ENCODE peak calls at places on chromosomes 1 and 21, in eight cellular contexts. One of them, this sample, is unnamed.

GRCh38 chr1:116321766-116322175 is 51.3 kb upstream of the ATP1A1 start:
- DNase-seq in stimulated activated CD4-positive, alpha-beta T cell treated with anti-CD3 and anti-CD28 coated beads, Interleukin-2, amount 100 ng/mL, for 48 hours: no peak
- DNase-seq in fibroblast of mammary gland: no peak
- DNase-seq in psoas muscle: no peak
- DNase-seq in T47D: no peak
- DNase-seq in pulmonary artery endothelial cell: no peak
- DNase-seq in activated T-helper 1 cell treated with anti-CD3 and anti-CD28 coated beads, Interleukin-2, amount 50 U/mL, for 16 hours: no peak
- DNase-seq in nephron progenitor cell: no peak
- DNase-seq in this sample: no peak

GRCh38 chr1:211135342-211135950 is 1.5 kb upstream of the KCNH1 start:
- DNase-seq in stimulated activated CD4-positive, alpha-beta T cell treated with anti-CD3 and anti-CD28 coated beads, Interleukin-2, amount 100 ng/mL, for 48 hours: no peak
- DNase-seq in fibroblast of mammary gland: peak; percentile 67
- DNase-seq in psoas muscle: no peak
- DNase-seq in T47D: peak; percentile 80
- DNase-seq in pulmonary artery endothelial cell: no peak
- DNase-seq in activated T-helper 1 cell treated with anti-CD3 and anti-CD28 coated beads, Interleukin-2, amount 50 U/mL, for 16 hours: no peak
- DNase-seq in nephron progenitor cell: no peak
- DNase-seq in this sample: no peak

GRCh38 chr1:68269637-68270430 is 37.5 kb upstream of the WLS start:
- DNase-seq in stimulated activated CD4-positive, alpha-beta T cell treated with anti-CD3 and anti-CD28 coated beads, Interleukin-2, amount 100 ng/mL, for 48 hours: no peak
- DNase-seq in fibroblast of mammary gland: peak; percentile 32
- DNase-seq in psoas muscle: no peak
- DNase-seq in T47D: no peak
- DNase-seq in pulmonary artery endothelial cell: no peak
- DNase-seq in activated T-helper 1 cell treated with anti-CD3 and anti-CD28 coated beads, Interleukin-2, amount 50 U/mL, for 16 hours: no peak
- DNase-seq in nephron progenitor cell: no peak
- DNase-seq in this sample: no peak

GRCh38 chr21:45059121-45059520 is 15.3 kb upstream of the ADARB1 start:
- DNase-seq in stimulated activated CD4-positive, alpha-beta T cell treated with anti-CD3 and anti-CD28 coated beads, Interleukin-2, amount 100 ng/mL, for 48 hours: no peak
- DNase-seq in fibroblast of mammary gland: no peak
- DNase-seq in psoas muscle: no peak
- DNase-seq in T47D: no peak
- DNase-seq in pulmonary artery endothelial cell: no peak
- DNase-seq in activated T-helper 1 cell treated with anti-CD3 and anti-CD28 coated beads, Interleukin-2, amount 50 U/mL, for 16 hours: no peak
- DNase-seq in nephron progenitor cell: no peak
- DNase-seq in this sample: no peak

GRCh38 chr1:21290546-21290944 is 282 bp upstream of the ECE1 start:
- DNase-seq in stimulated activated CD4-positive, alpha-beta T cell treated with anti-CD3 and anti-CD28 coated beads, Interleukin-2, amount 100 ng/mL, for 48 hours: no peak
- DNase-seq in fibroblast of mammary gland: no peak
- DNase-seq in psoas muscle: no peak
- DNase-seq in T47D: no peak
- DNase-seq in pulmonary artery endothelial cell: no peak
- DNase-seq in activated T-helper 1 cell treated with anti-CD3 and anti-CD28 coated beads, Interleukin-2, amount 50 U/mL, for 16 hours: no peak
- DNase-seq in nephron progenitor cell: no peak
- DNase-seq in this sample: no peak

GRCh38 chr1:37147906-37148305 is 113.6 kb upstream of the GRIK3 start:
- DNase-seq in stimulated activated CD4-positive, alpha-beta T cell treated with anti-CD3 and anti-CD28 coated beads, Interleukin-2, amount 100 ng/mL, for 48 hours: no peak
- DNase-seq in fibroblast of mammary gland: no peak
- DNase-seq in psoas muscle: no peak
- DNase-seq in T47D: no peak
- DNase-seq in pulmonary artery endothelial cell: no peak
- DNase-seq in activated T-helper 1 cell treated with anti-CD3 and anti-CD28 coated beads, Interleukin-2, amount 50 U/mL, for 16 hours: no peak
- DNase-seq in nephron progenitor cell: no peak
- DNase-seq in this sample: no peak

GRCh38 chr1:9376886-9377333 is 84.2 kb downstream of the SPSB1 start:
- DNase-seq in stimulated activated CD4-positive, alpha-beta T cell treated with anti-CD3 and anti-CD28 coated beads, Interleukin-2, amount 100 ng/mL, for 48 hours: no peak
- DNase-seq in fibroblast of mammary gland: peak; percentile 80
- DNase-seq in psoas muscle: peak; percentile 78
- DNase-seq in T47D: no peak
- DNase-seq in pulmonary artery endothelial cell: no peak
- DNase-seq in activated T-helper 1 cell treated with anti-CD3 and anti-CD28 coated beads, Interleukin-2, amount 50 U/mL, for 16 hours: no peak
- DNase-seq in nephron progenitor cell: no peak
- DNase-seq in this sample: no peak

GRCh38 chr1:95068956-95069710 is 3.6 kb downstream of the ALG14 start:
- DNase-seq in stimulated activated CD4-positive, alpha-beta T cell treated with anti-CD3 and anti-CD28 coated beads, Interleukin-2, amount 100 ng/mL, for 48 hours: no peak
- DNase-seq in fibroblast of mammary gland: no peak
- DNase-seq in psoas muscle: no peak
- DNase-seq in T47D: no peak
- DNase-seq in pulmonary artery endothelial cell: no peak
- DNase-seq in activated T-helper 1 cell treated with anti-CD3 and anti-CD28 coated beads, Interleukin-2, amount 50 U/mL, for 16 hours: no peak
- DNase-seq in nephron progenitor cell: no peak
- DNase-seq in this sample: no peak

GRCh38 chr21:15210235-15210678 is 145.5 kb upstream of the NRIP1 start:
- DNase-seq in stimulated activated CD4-positive, alpha-beta T cell treated with anti-CD3 and anti-CD28 coated beads, Interleukin-2, amount 100 ng/mL, for 48 hours: no peak
- DNase-seq in fibroblast of mammary gland: peak; percentile 89
- DNase-seq in psoas muscle: peak; percentile 67
- DNase-seq in T47D: peak; percentile 98
- DNase-seq in pulmonary artery endothelial cell: no peak
- DNase-seq in activated T-helper 1 cell treated with anti-CD3 and anti-CD28 coated beads, Interleukin-2, amount 50 U/mL, for 16 hours: no peak
- DNase-seq in nephron progenitor cell: no peak
- DNase-seq in this sample: no peak

GRCh38 chr1:220767312-220768126 is 19.2 kb upstream of the MTARC1 start:
- DNase-seq in stimulated activated CD4-positive, alpha-beta T cell treated with anti-CD3 and anti-CD28 coated beads, Interleukin-2, amount 100 ng/mL, for 48 hours: no peak
- DNase-seq in fibroblast of mammary gland: peak; percentile 13
- DNase-seq in psoas muscle: no peak
- DNase-seq in T47D: no peak
- DNase-seq in pulmonary artery endothelial cell: no peak
- DNase-seq in activated T-helper 1 cell treated with anti-CD3 and anti-CD28 coated beads, Interleukin-2, amount 50 U/mL, for 16 hours: no peak
- DNase-seq in nephron progenitor cell: no peak
- DNase-seq in this sample: no peak

GRCh38 chr1:243710467-243710866 is 139.6 kb downstream of the AKT3 start:
- DNase-seq in stimulated activated CD4-positive, alpha-beta T cell treated with anti-CD3 and anti-CD28 coated beads, Interleukin-2, amount 100 ng/mL, for 48 hours: no peak
- DNase-seq in fibroblast of mammary gland: no peak
- DNase-seq in psoas muscle: no peak
- DNase-seq in T47D: no peak
- DNase-seq in pulmonary artery endothelial cell: no peak
- DNase-seq in activated T-helper 1 cell treated with anti-CD3 and anti-CD28 coated beads, Interleukin-2, amount 50 U/mL, for 16 hours: no peak
- DNase-seq in nephron progenitor cell: no peak
- DNase-seq in this sample: no peak

GRCh38 chr1:153775432-153776311 is 465 bp downstream of the SLC27A3 start:
- DNase-seq in stimulated activated CD4-positive, alpha-beta T cell treated with anti-CD3 and anti-CD28 coated beads, Interleukin-2, amount 100 ng/mL, for 48 hours: peak; percentile 47
- DNase-seq in fibroblast of mammary gland: peak; percentile 58
- DNase-seq in psoas muscle: peak; percentile 72
- DNase-seq in T47D: no peak
- DNase-seq in pulmonary artery endothelial cell: no peak
- DNase-seq in activated T-helper 1 cell treated with anti-CD3 and anti-CD28 coated beads, Interleukin-2, amount 50 U/mL, for 16 hours: peak; percentile 26
- DNase-seq in nephron progenitor cell: peak; percentile 82
- DNase-seq in this sample: peak; percentile 56

GRCh38 chr1:89259283-89259971 is 13.2 kb downstream of the GBP5 start:
- DNase-seq in stimulated activated CD4-positive, alpha-beta T cell treated with anti-CD3 and anti-CD28 coated beads, Interleukin-2, amount 100 ng/mL, for 48 hours: no peak
- DNase-seq in fibroblast of mammary gland: no peak
- DNase-seq in psoas muscle: no peak
- DNase-seq in T47D: no peak
- DNase-seq in pulmonary artery endothelial cell: no peak
- DNase-seq in activated T-helper 1 cell treated with anti-CD3 and anti-CD28 coated beads, Interleukin-2, amount 50 U/mL, for 16 hours: no peak
- DNase-seq in nephron progenitor cell: no peak
- DNase-seq in this sample: no peak

GRCh38 chr1:160204526-160205241 is 500 bp upstream of the PEA15 start:
- DNase-seq in stimulated activated CD4-positive, alpha-beta T cell treated with anti-CD3 and anti-CD28 coated beads, Interleukin-2, amount 100 ng/mL, for 48 hours: no peak
- DNase-seq in fibroblast of mammary gland: no peak
- DNase-seq in psoas muscle: no peak
- DNase-seq in T47D: no peak
- DNase-seq in pulmonary artery endothelial cell: no peak
- DNase-seq in activated T-helper 1 cell treated with anti-CD3 and anti-CD28 coated beads, Interleukin-2, amount 50 U/mL, for 16 hours: no peak
- DNase-seq in nephron progenitor cell: no peak
- DNase-seq in this sample: no peak

GRCh38 chr1:85984677-85985076 is 171.9 kb downstream of the COL24A1 start:
- DNase-seq in stimulated activated CD4-positive, alpha-beta T cell treated with anti-CD3 and anti-CD28 coated beads, Interleukin-2, amount 100 ng/mL, for 48 hours: no peak
- DNase-seq in fibroblast of mammary gland: no peak
- DNase-seq in psoas muscle: no peak
- DNase-seq in T47D: no peak
- DNase-seq in pulmonary artery endothelial cell: no peak
- DNase-seq in activated T-helper 1 cell treated with anti-CD3 and anti-CD28 coated beads, Interleukin-2, amount 50 U/mL, for 16 hours: no peak
- DNase-seq in nephron progenitor cell: no peak
- DNase-seq in this sample: no peak

GRCh38 chr1:205374205-205375078 is 17.7 kb upstream of the KLHDC8A start:
- DNase-seq in stimulated activated CD4-positive, alpha-beta T cell treated with anti-CD3 and anti-CD28 coated beads, Interleukin-2, amount 100 ng/mL, for 48 hours: no peak
- DNase-seq in fibroblast of mammary gland: peak; percentile 86
- DNase-seq in psoas muscle: no peak
- DNase-seq in T47D: no peak
- DNase-seq in pulmonary artery endothelial cell: no peak
- DNase-seq in activated T-helper 1 cell treated with anti-CD3 and anti-CD28 coated beads, Interleukin-2, amount 50 U/mL, for 16 hours: no peak
- DNase-seq in nephron progenitor cell: no peak
- DNase-seq in this sample: no peak

GRCh38 chr1:181033128-181033798 is 520 bp upstream of the MR1 start:
- DNase-seq in stimulated activated CD4-positive, alpha-beta T cell treated with anti-CD3 and anti-CD28 coated beads, Interleukin-2, amount 100 ng/mL, for 48 hours: peak; percentile 26
- DNase-seq in fibroblast of mammary gland: peak; percentile 53
- DNase-seq in psoas muscle: peak; percentile 21
- DNase-seq in T47D: peak; percentile 55
- DNase-seq in pulmonary artery endothelial cell: no peak
- DNase-seq in activated T-helper 1 cell treated with anti-CD3 and anti-CD28 coated beads, Interleukin-2, amount 50 U/mL, for 16 hours: no peak
- DNase-seq in nephron progenitor cell: no peak
- DNase-seq in this sample: no peak

GRCh38 chr1:101207891-101208290 is 28.9 kb upstream of the S1PR1 start:
- DNase-seq in stimulated activated CD4-positive, alpha-beta T cell treated with anti-CD3 and anti-CD28 coated beads, Interleukin-2, amount 100 ng/mL, for 48 hours: no peak
- DNase-seq in fibroblast of mammary gland: peak; percentile 9
- DNase-seq in psoas muscle: no peak
- DNase-seq in T47D: no peak
- DNase-seq in pulmonary artery endothelial cell: no peak
- DNase-seq in activated T-helper 1 cell treated with anti-CD3 and anti-CD28 coated beads, Interleukin-2, amount 50 U/mL, for 16 hours: no peak
- DNase-seq in nephron progenitor cell: no peak
- DNase-seq in this sample: no peak

GRCh38 chr1:25817840-25818501 is 1.8 kb upstream of the MTFR1L start:
- DNase-seq in stimulated activated CD4-positive, alpha-beta T cell treated with anti-CD3 and anti-CD28 coated beads, Interleukin-2, amount 100 ng/mL, for 48 hours: no peak
- DNase-seq in fibroblast of mammary gland: no peak
- DNase-seq in psoas muscle: no peak
- DNase-seq in T47D: peak; percentile 61
- DNase-seq in pulmonary artery endothelial cell: no peak
- DNase-seq in activated T-helper 1 cell treated with anti-CD3 and anti-CD28 coated beads, Interleukin-2, amount 50 U/mL, for 16 hours: no peak
- DNase-seq in nephron progenitor cell: no peak
- DNase-seq in this sample: no peak

GRCh38 chr1:165384016-165384415 is 27.5 kb upstream of the LMX1A start:
- DNase-seq in stimulated activated CD4-positive, alpha-beta T cell treated with anti-CD3 and anti-CD28 coated beads, Interleukin-2, amount 100 ng/mL, for 48 hours: no peak
- DNase-seq in fibroblast of mammary gland: no peak
- DNase-seq in psoas muscle: no peak
- DNase-seq in T47D: no peak
- DNase-seq in pulmonary artery endothelial cell: no peak
- DNase-seq in activated T-helper 1 cell treated with anti-CD3 and anti-CD28 coated beads, Interleukin-2, amount 50 U/mL, for 16 hours: no peak
- DNase-seq in nephron progenitor cell: no peak
- DNase-seq in this sample: no peak

GRCh38 chr21:41678016-41678935 is 88.6 kb downstream of the RIPK4 start:
- DNase-seq in stimulated activated CD4-positive, alpha-beta T cell treated with anti-CD3 and anti-CD28 coated beads, Interleukin-2, amount 100 ng/mL, for 48 hours: no peak
- DNase-seq in fibroblast of mammary gland: no peak
- DNase-seq in psoas muscle: no peak
- DNase-seq in T47D: peak; percentile 98
- DNase-seq in pulmonary artery endothelial cell: no peak
- DNase-seq in activated T-helper 1 cell treated with anti-CD3 and anti-CD28 coated beads, Interleukin-2, amount 50 U/mL, for 16 hours: no peak
- DNase-seq in nephron progenitor cell: peak; percentile 36
- DNase-seq in this sample: no peak

GRCh38 chr1:12601690-12602632 is 16.0 kb downstream of the DHRS3 start:
- DNase-seq in stimulated activated CD4-positive, alpha-beta T cell treated with anti-CD3 and anti-CD28 coated beads, Interleukin-2, amount 100 ng/mL, for 48 hours: no peak
- DNase-seq in fibroblast of mammary gland: peak; percentile 98
- DNase-seq in psoas muscle: no peak
- DNase-seq in T47D: no peak
- DNase-seq in pulmonary artery endothelial cell: peak; percentile 63
- DNase-seq in activated T-helper 1 cell treated with anti-CD3 and anti-CD28 coated beads, Interleukin-2, amount 50 U/mL, for 16 hours: no peak
- DNase-seq in nephron progenitor cell: peak; percentile 59
- DNase-seq in this sample: no peak

GRCh38 chr1:14660795-14661194 is 62.3 kb downstream of the KAZN start:
- DNase-seq in stimulated activated CD4-positive, alpha-beta T cell treated with anti-CD3 and anti-CD28 coated beads, Interleukin-2, amount 100 ng/mL, for 48 hours: no peak
- DNase-seq in fibroblast of mammary gland: no peak
- DNase-seq in psoas muscle: no peak
- DNase-seq in T47D: no peak
- DNase-seq in pulmonary artery endothelial cell: no peak
- DNase-seq in activated T-helper 1 cell treated with anti-CD3 and anti-CD28 coated beads, Interleukin-2, amount 50 U/mL, for 16 hours: no peak
- DNase-seq in nephron progenitor cell: no peak
- DNase-seq in this sample: no peak

GRCh38 chr1:230120949-230121381 is 53.9 kb downstream of the GALNT2 start:
- DNase-seq in stimulated activated CD4-positive, alpha-beta T cell treated with anti-CD3 and anti-CD28 coated beads, Interleukin-2, amount 100 ng/mL, for 48 hours: no peak
- DNase-seq in fibroblast of mammary gland: peak; percentile 57
- DNase-seq in psoas muscle: no peak
- DNase-seq in T47D: peak; percentile 81
- DNase-seq in pulmonary artery endothelial cell: no peak
- DNase-seq in activated T-helper 1 cell treated with anti-CD3 and anti-CD28 coated beads, Interleukin-2, amount 50 U/mL, for 16 hours: no peak
- DNase-seq in nephron progenitor cell: peak; percentile 47
- DNase-seq in this sample: no peak

GRCh38 chr1:1960480-1961196 is 41.6 kb upstream of the TMEM52 start:
- DNase-seq in stimulated activated CD4-positive, alpha-beta T cell treated with anti-CD3 and anti-CD28 coated beads, Interleukin-2, amount 100 ng/mL, for 48 hours: no peak
- DNase-seq in fibroblast of mammary gland: peak; percentile 41
- DNase-seq in psoas muscle: no peak
- DNase-seq in T47D: no peak
- DNase-seq in pulmonary artery endothelial cell: no peak
- DNase-seq in activated T-helper 1 cell treated with anti-CD3 and anti-CD28 coated beads, Interleukin-2, amount 50 U/mL, for 16 hours: no peak
- DNase-seq in nephron progenitor cell: no peak
- DNase-seq in this sample: no peak

This sample was measured in activated naive CD4-positive, alpha-beta T cell.